ENCODE peak calls at places on chromosomes 4 and X, in five cellular contexts. S, A, W, V and N are unnamed samples.
A peak's percentile ranks its signal among the peaks of the same experiment; 100 is the strongest.

GRCh38 chrX:45758319-45758718 is 557.6 kb upstream of the DIPK2B start:
- DNase-seq in S (peak; percentile 89), A (no peak), W (no peak), V (no peak), N (no peak)

GRCh38 chr4:186702940-186703339 is 20.7 kb downstream of the FAT1 start:
- DNase-seq in S (no peak), A (no peak), W (no peak), V (no peak), N (no peak)

GRCh38 chr4:82733636-82734035 is 65.0 kb downstream of the SCD5 start:
- DNase-seq in S (peak; percentile 77), A (no peak), W (no peak), V (no peak), N (no peak)

GRCh38 chrX:153685179-153685536 is 2.6 kb upstream of the SLC6A8 start:
- DNase-seq in S (no peak), A (no peak), W (no peak), V (no peak), N (no peak)

GRCh38 chr4:828641-829271 is 2.8 kb upstream of the CPLX1 start:
- DNase-seq in S (peak; percentile 14), A (no peak), W (peak; percentile 57), V (peak; percentile 58), N (no peak)

GRCh38 chr4:132709024-132709423 is 440.1 kb upstream of the PCDH10 start:
- DNase-seq in S (no peak), A (no peak), W (no peak), V (no peak), N (no peak)

GRCh38 chr4:79700356-79700755 is 292.3 kb upstream of the GK2 start:
- DNase-seq in S (no peak), A (no peak), W (no peak), V (no peak), N (no peak)

GRCh38 chr4:118033148-118034060 is 882 bp upstream of the NDST3 start:
- DNase-seq in S (peak; percentile 39), A (no peak), W (peak; percentile 66), V (peak; percentile 76), N (peak; percentile 48)

GRCh38 chr4:99875073-99875472 is 19.2 kb downstream of the LAMTOR3 start:
- DNase-seq in S (no peak), A (no peak), W (no peak), V (no peak), N (no peak)

GRCh38 chr4:77695769-77696168 is 90.1 kb downstream of the CXCL13 start:
- DNase-seq in S (peak; percentile 97), A (no peak), W (no peak), V (no peak), N (no peak)

GRCh38 chr4:185437809-185438208 is 12.0 kb upstream of the UFSP2 start:
- DNase-seq in S (no peak), A (no peak), W (no peak), V (no peak), N (no peak)

GRCh38 chrX:97481228-97481627 is 597.5 kb downstream of the RPA4 start:
- DNase-seq in S (no peak), A (no peak), W (no peak), V (no peak), N (no peak)

GRCh38 chr4:186144596-186145569 is 40.4 kb downstream of the FAM149A start:
- DNase-seq in S (peak; percentile 69), A (no peak), W (peak; percentile 56), V (peak; percentile 84), N (peak; percentile 69)

GRCh38 chr4:107931775-107932321 is 499 bp downstream of the CYP2U1 start:
- DNase-seq in S (no peak), A (no peak), W (no peak), V (no peak), N (no peak)

GRCh38 chr4:182179105-182179504 is 64.1 kb upstream of the TENM3 start:
- DNase-seq in S (peak; percentile 88), A (no peak), W (no peak), V (no peak), N (no peak)

GRCh38 chrX:2402361-2402690 is 98.5 kb downstream of the DHRSX start:
- DNase-seq in S (no peak), A (no peak), W (no peak), V (no peak), N (no peak)

GRCh38 chrX:9677098-9677739 is 88.4 kb downstream of the GPR143 start:
- DNase-seq in S (peak; percentile 14), A (no peak), W (peak; percentile 37), V (no peak), N (no peak)

GRCh38 chrX:47217121-47217851 is 1.2 kb upstream of the CDK16 start:
- DNase-seq in S (peak; percentile 44), A (no peak), W (no peak), V (no peak), N (peak; percentile 17)

GRCh38 chrX:137052641-137053235 is 18.9 kb upstream of the GPR101 start:
- DNase-seq in S (no peak), A (no peak), W (no peak), V (peak; percentile 19), N (no peak)

GRCh38 chr4:87853108-87853507 is 20.3 kb downstream of the MEPE start:
- DNase-seq in S (peak; percentile 79), A (no peak), W (no peak), V (no peak), N (no peak)

GRCh38 chr4:91035276-91035675 is 908.1 kb downstream of the CCSER1 start:
- DNase-seq in S (no peak), A (no peak), W (no peak), V (no peak), N (no peak)

GRCh38 chrX:40964633-40965586 is 120.3 kb upstream of the USP9X start:
- DNase-seq in S (peak; percentile 13), A (no peak), W (no peak), V (no peak), N (no peak)
- TF ChIP-seq CTCF in S (no peak), A (no peak), W (no peak), V (no peak), N (no peak)

GRCh38 chrX:30270639-30271038 is 23.7 kb downstream of the MAGEB1 start:
- DNase-seq in S (no peak), A (no peak), W (no peak), V (no peak), N (no peak)

GRCh38 chrX:30278365-30278764 is 30.8 kb downstream of the NR0B1 start:
- DNase-seq in S (peak; percentile 52), A (no peak), W (no peak), V (no peak), N (no peak)

GRCh38 chrX:30280428-30280827 is 28.8 kb downstream of the NR0B1 start:
- DNase-seq in S (no peak), A (no peak), W (no peak), V (no peak), N (no peak)

GRCh38 chrX:30275498-30275897 is 28.6 kb downstream of the MAGEB1 start:
- DNase-seq in S (peak; percentile 39), A (no peak), W (no peak), V (no peak), N (no peak)
- TF ChIP-seq CTCF in S (peak; percentile 46), A (peak; percentile 24), W (no peak), V (no peak), N (peak; percentile 66)

GRCh38 chr4:2071912-2072867 is 13.1 kb downstream of the NAT8L start:
- DNase-seq in S (no peak), A (no peak), W (no peak), V (peak; percentile 24), N (peak; percentile 53)

GRCh38 chr4:2075171-2075986 is 16.3 kb downstream of the NAT8L start:
- DNase-seq in S (no peak), A (no peak), W (no peak), V (no peak), N (no peak)

GRCh38 chr4:2074588-2074987 is 15.5 kb downstream of the NAT8L start:
- DNase-seq in S (no peak), A (no peak), W (no peak), V (no peak), N (no peak)

GRCh38 chr4:2072971-2073807 is 14.1 kb downstream of the NAT8L start:
- DNase-seq in S (no peak), A (no peak), W (no peak), V (no peak), N (no peak)

DNA sequence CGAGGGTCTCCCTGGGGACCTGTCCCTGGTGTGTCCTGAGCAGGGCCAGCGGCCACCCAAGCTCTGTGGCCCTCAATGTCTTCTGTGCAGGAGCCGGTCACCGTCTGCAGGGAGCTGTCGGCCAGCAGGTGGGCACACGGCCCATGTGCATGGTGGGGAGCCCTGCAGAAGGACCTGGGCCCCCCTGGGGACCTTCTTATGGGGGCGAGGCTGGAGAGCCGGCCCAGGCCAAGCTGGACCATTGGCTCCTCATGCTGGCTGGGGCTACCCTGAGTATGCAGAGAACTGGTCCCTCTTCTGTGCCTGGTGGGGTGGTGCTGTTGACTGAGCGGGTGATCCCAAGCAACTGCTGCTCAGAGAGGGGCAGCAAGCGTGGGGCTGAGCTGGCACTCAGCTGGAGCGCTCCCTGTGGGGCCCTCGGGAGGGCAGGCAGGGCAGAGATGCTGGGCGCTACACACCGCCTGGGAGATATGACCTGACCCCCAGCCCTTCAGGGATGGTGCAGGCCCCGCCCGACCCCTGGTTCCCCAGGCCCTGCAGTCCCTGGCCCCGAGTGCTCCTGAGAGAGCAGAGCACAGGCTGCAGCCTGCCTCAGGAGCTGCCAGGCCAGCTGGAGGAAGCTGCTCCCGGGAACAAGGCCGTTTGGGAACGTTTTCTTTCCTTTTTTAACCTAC is 14.8 kb downstream of the NAT8L start:
- DNase-seq in S (no peak), A (no peak), W (no peak), V (no peak), N (no peak)
- TF ChIP-seq CTCF in S (no peak), A (no peak), W (no peak), V (no peak), N (no peak)

DNA sequence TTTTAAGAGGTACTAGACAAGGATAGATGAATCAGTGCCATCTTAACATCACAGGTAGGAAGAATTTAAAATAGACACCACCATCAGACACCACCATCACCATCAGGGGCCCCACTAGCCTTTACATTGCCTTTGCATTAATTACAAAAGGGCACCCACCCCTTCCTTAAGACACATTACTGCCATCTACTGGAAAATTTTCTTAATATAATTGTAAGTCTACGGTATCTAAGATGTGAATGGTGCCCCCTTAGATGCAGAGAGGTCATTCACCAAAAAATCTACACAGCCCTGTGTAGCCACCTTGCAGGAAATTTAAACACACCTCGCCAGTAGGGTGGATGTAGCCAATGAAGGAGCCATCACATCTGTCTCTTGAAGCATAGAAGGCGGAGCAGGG is 184.1 kb downstream of the MID1IP1 start:
- DNase-seq in S (peak; percentile 30), A (no peak), W (no peak), V (no peak), N (no peak)
- TF ChIP-seq CTCF in S (peak; percentile 28), A (no peak), W (no peak), V (no peak), N (no peak)